ENCODE peak calls at places on chromosomes 6 and 20, in nine cellular contexts. Z is esophagus muscularis mucosa, T is astrocyte, A is neural progenitor cell, C is A673, X is cardiac muscle cell, O is stomach, P is H9, E is A549. D is an unnamed sample.

GRCh38 chr6:77463881-77464867 is 883 bp upstream of the HTR1B start:
- DNase-seq in E (no peak), C (no peak), T (no peak), X (no peak), O (no peak), A (peak), Z (no peak), P (peak), D (peak)

GRCh38 chr6:55713411-55713810 is 134.4 kb upstream of the HMGCLL1 start:
- DNase-seq in C (peak), E (no peak), P (no peak), Z (no peak), X (peak), O (no peak), A (no peak), T (no peak), D (no peak)

GRCh38 chr6:7912024-7912423 is 1.4 kb upstream of the TXNDC5 start:
- DNase-seq in O (no peak), E (no peak), T (no peak), A (no peak), P (no peak), C (no peak), X (no peak), Z (no peak), D (no peak)

GRCh38 chr20:44072381-44072780 is 114.6 kb downstream of the JPH2 start:
- DNase-seq in X (no peak), C (no peak), O (no peak), A (no peak), P (no peak), E (no peak), T (no peak), Z (peak), D (no peak)

GRCh38 chr6:152975204-152975915 is 7.5 kb downstream of the FBXO5 start:
- DNase-seq in X (peak), Z (no peak), P (no peak), A (no peak), E (no peak), C (no peak), T (no peak), O (no peak), D (no peak)

GRCh38 chr6:19024737-19025136 is 637.6 kb downstream of the RNF144B start:
- DNase-seq in A (peak), Z (no peak), O (no peak), X (peak), T (peak), E (peak), P (peak), C (peak), D (peak)

GRCh38 chr20:53884859-53885654 is 185.3 kb downstream of the BCAS1 start:
- DNase-seq in X (no peak), C (no peak), O (no peak), A (no peak), E (no peak), Z (no peak), P (no peak), T (no peak), D (no peak)

GRCh38 chr20:41643504-41643938 is 25.3 kb upstream of the CHD6 start:
- DNase-seq in E (peak), P (peak), O (peak), C (peak), T (peak), A (peak), X (peak), Z (no peak), D (peak)

GRCh38 chr6:148147431-148147830 is 195.2 kb upstream of the SASH1 start:
- DNase-seq in O (no peak), X (no peak), C (no peak), Z (no peak), E (no peak), T (no peak), A (no peak), P (no peak), D (no peak)

GRCh38 chr20:43563429-43563828 is 4.6 kb downstream of the SGK2 start:
- DNase-seq in T (no peak), P (no peak), C (peak), E (no peak), Z (no peak), X (peak), O (no peak), A (no peak), D (no peak)

GRCh38 chr20:58327211-58327610 is 17.7 kb downstream of the RAB22A start:
- DNase-seq in A (no peak), E (no peak), X (peak), O (no peak), T (no peak), P (no peak), Z (no peak), C (no peak), D (no peak)

GRCh38 chr6:167141667-167142432 is 15.9 kb downstream of the GPR31 start:
- DNase-seq in A (peak), P (peak), T (no peak), Z (no peak), C (peak), O (peak), E (peak), X (peak), D (peak)

GRCh38 chr6:44078795-44079671 is 48.2 kb downstream of the MRPL14 start:
- DNase-seq in C (peak), Z (no peak), X (peak), P (peak), A (peak), O (peak), T (no peak), E (peak), D (peak)

GRCh38 chr6:111208928-111209327 is 121.6 kb downstream of the SLC16A10 start:
- DNase-seq in E (no peak), Z (no peak), X (no peak), C (no peak), A (no peak), T (no peak), O (no peak), P (no peak), D (no peak)

GRCh38 chr20:37567331-37567665 is 39.6 kb upstream of the BLCAP start:
- DNase-seq in E (no peak), Z (no peak), P (no peak), T (no peak), C (peak), O (no peak), X (no peak), A (no peak), D (no peak)

GRCh38 chr20:50916934-50917333 is 14.3 kb downstream of the ADNP start:
- DNase-seq in E (no peak), A (no peak), X (no peak), T (no peak), C (no peak), Z (no peak), O (no peak), P (no peak), D (no peak)

GRCh38 chr6:33950891-33951889 is 147.4 kb upstream of the MLN start:
- DNase-seq in T (no peak), X (no peak), Z (no peak), P (no peak), O (no peak), A (no peak), C (no peak), E (no peak), D (no peak)

GRCh38 chr6:117448732-117449131 is 23.0 kb upstream of the ROS1 start:
- DNase-seq in O (no peak), P (no peak), A (no peak), T (peak), X (peak), E (peak), Z (no peak), C (peak), D (peak)

GRCh38 chr20:9353180-9353915 is 161.0 kb upstream of the LAMP5 start:
- DNase-seq in P (no peak), T (no peak), X (no peak), E (no peak), C (no peak), A (no peak), O (no peak), Z (no peak), D (no peak)

GRCh38 chr6:75444899-75445298 is 48.7 kb downstream of the FILIP1 start:
- DNase-seq in O (no peak), P (no peak), A (no peak), X (no peak), T (no peak), C (no peak), Z (no peak), E (no peak), D (no peak)

GRCh38 chr6:75600694-75601265 is 900 bp upstream of the SENP6 start:
- DNase-seq in C (peak), P (no peak), O (no peak), X (no peak), T (peak), A (no peak), E (no peak), Z (no peak), D (no peak)

GRCh38 chr20:47502801-47503239 is 1.1 kb downstream of the NCOA3 start:
- DNase-seq in A (peak), Z (no peak), C (peak), T (peak), P (no peak), O (no peak), E (peak), X (peak), D (peak)

GRCh38 chr6:159097256-159097655 is 52.5 kb upstream of the TAGAP start:
- DNase-seq in E (no peak), A (no peak), T (no peak), P (no peak), X (no peak), C (no peak), Z (no peak), O (no peak), D (no peak)

GRCh38 chr6:107784669-107785068 is 39.4 kb downstream of the SCML4 start:
- DNase-seq in O (no peak), A (no peak), C (no peak), P (no peak), X (peak), E (no peak), Z (no peak), T (peak), D (no peak)

GRCh38 chr6:56148488-56149190 is 98.7 kb downstream of the COL21A1 start:
- DNase-seq in C (peak), P (no peak), Z (no peak), A (no peak), E (no peak), T (peak), X (peak), O (no peak), D (no peak)

GRCh38 chr6:144063744-144064401 is 31.5 kb downstream of the SF3B5 start:
- DNase-seq in O (peak), A (peak), Z (peak), X (peak), T (no peak), P (peak), E (peak), C (peak), D (peak)

GRCh38 chr20:51363813-51364212 is 178.7 kb downstream of the NFATC2 start:
- DNase-seq in P (no peak), O (no peak), Z (no peak), T (no peak), C (no peak), X (no peak), E (no peak), A (no peak), D (no peak)

GRCh38 chr6:90021701-90022100 is 127.4 kb downstream of the GJA10 start:
- DNase-seq in P (no peak), O (no peak), E (no peak), A (no peak), T (no peak), Z (no peak), C (no peak), X (no peak), D (no peak)

GRCh38 chr6:141199074-141199473 is 933.7 kb upstream of the GJE1 start:
- DNase-seq in X (peak), E (no peak), T (peak), O (no peak), A (peak), P (no peak), C (no peak), Z (no peak), D (no peak)

GRCh38 chr6:41226752-41227151 is 1.4 kb upstream of the TREML4 start:
- DNase-seq in O (no peak), C (no peak), A (no peak), T (no peak), P (no peak), Z (no peak), E (no peak), X (no peak), D (no peak)

GRCh38 chr6:35089216-35089934 is 51.8 kb downstream of the TCP11 start:
- DNase-seq in X (no peak), A (no peak), O (peak), Z (no peak), T (no peak), E (no peak), P (no peak), C (no peak), D (no peak)

GRCh38 chr6:93047033-93047432 is 372.3 kb downstream of the EPHA7 start:
- DNase-seq in Z (no peak), E (no peak), O (no peak), C (no peak), A (peak), T (no peak), X (no peak), P (peak), D (no peak)
- H3K27ac ChIP-seq in Z (no peak), E (no peak), O (no peak), C (no peak), A (no peak), T (no peak), X (no peak), P (no peak), D (no peak)

GRCh38 chr6:45231660-45232059 is 96.5 kb upstream of the RUNX2 start:
- DNase-seq in X (no peak), T (no peak), O (no peak), P (no peak), Z (no peak), C (no peak), E (no peak), A (no peak), D (no peak)

GRCh38 chr6:45229416-45229815 is 98.7 kb upstream of the RUNX2 start:
- DNase-seq in C (no peak), E (no peak), A (no peak), P (no peak), T (no peak), X (no peak), O (no peak), Z (no peak), D (no peak)

GRCh38 chr6:45222380-45222779 is 105.8 kb upstream of the RUNX2 start:
- DNase-seq in T (no peak), O (no peak), C (no peak), P (no peak), X (peak), Z (no peak), A (no peak), E (no peak), D (no peak)

GRCh38 chr6:45226081-45226480 is 102.0 kb upstream of the RUNX2 start:
- DNase-seq in C (no peak), E (no peak), P (no peak), X (no peak), T (no peak), O (no peak), A (no peak), Z (no peak), D (no peak)
- TF ChIP-seq CTCF in C (peak), E (no peak), P (no peak), X (peak), T (no peak), O (no peak), A (no peak), Z (no peak), D (no peak)

GRCh38 chr6:6407061-6407723 is 86.7 kb upstream of the F13A1 start:
- DNase-seq in O (no peak), X (no peak), T (no peak), Z (no peak), E (no peak), C (peak), A (no peak), P (no peak), D (no peak)
- H3K27ac ChIP-seq in O (no peak), X (no peak), T (no peak), Z (no peak), E (no peak), C (no peak), A (no peak), P (no peak), D (no peak)

GRCh38 chr6:3765415-3765814 is 13.9 kb upstream of the PXDC1 start:
- DNase-seq in P (no peak), E (no peak), Z (no peak), T (no peak), O (no peak), A (no peak), C (no peak), X (no peak), D (no peak)
- TF ChIP-seq CTCF in P (no peak), E (no peak), Z (no peak), T (no peak), O (no peak), A (no peak), C (no peak), X (no peak), D (no peak)

GRCh38 chr6:27862396-27863061 is 49.7 kb downstream of the OR2B2 start:
- DNase-seq in O (no peak), X (no peak), E (no peak), P (no peak), A (no peak), Z (no peak), T (no peak), C (no peak), D (no peak)
- H3K27ac ChIP-seq in O (no peak), X (no peak), E (no peak), P (no peak), A (no peak), Z (no peak), T (no peak), C (peak), D (no peak)

GRCh38 chr20:59743767-59744485 is 139.6 kb downstream of the PHACTR3 start:
- DNase-seq in Z (no peak), T (no peak), P (peak), X (no peak), O (no peak), C (peak), A (peak), E (no peak), D (peak)
- TF ChIP-seq CTCF in Z (no peak), T (no peak), P (peak), X (no peak), O (no peak), C (peak), A (peak), E (no peak), D (no peak)

GRCh38 chr6:151502499-151502898 is 8.7 kb downstream of the CCDC170 start:
- DNase-seq in P (no peak), E (peak), T (peak), X (peak), C (peak), Z (no peak), O (no peak), A (no peak), D (peak)
- H3K27ac ChIP-seq in P (no peak), E (no peak), T (no peak), X (no peak), C (no peak), Z (no peak), O (peak), A (no peak), D (no peak)